ENCODE peak calls at places on chromosomes 2 and 18, in eight cellular contexts. X, N, M, E, T, O, K and C are unnamed samples.

GRCh38 chr18:41513438-41513837 is 441.6 kb upstream of the PIK3C3 start:
- DNase-seq in M (no peak), O (no peak), E (no peak), K (no peak), T (no peak), X (no peak), N (no peak), C (no peak)

GRCh38 chr2:215514516-215514915 is 78.6 kb upstream of the FN1 start:
- DNase-seq in N (no peak), T (no peak), K (no peak), E (no peak), M (no peak), O (no peak), X (no peak), C (no peak)

GRCh38 chr2:100262555-100263320 is 59.6 kb downstream of the LONRF2 start:
- DNase-seq in K (peak; percentile 64), O (peak; percentile 56), X (peak; percentile 21), T (peak; percentile 68), E (peak; percentile 7), N (peak; percentile 77), M (peak; percentile 64), C (peak; percentile 32)

GRCh38 chr2:77839102-77839501 is 316.9 kb upstream of the LRRTM4 start:
- DNase-seq in N (no peak), O (no peak), T (no peak), E (no peak), X (no peak), M (no peak), K (no peak), C (no peak)

GRCh38 chr2:68746408-68746807 is 11.8 kb downstream of the ARHGAP25 start:
- DNase-seq in E (no peak), X (no peak), O (no peak), T (no peak), M (no peak), N (no peak), K (no peak), C (no peak)

GRCh38 chr2:189648846-189649529 is 12.3 kb upstream of the ASNSD1 start:
- DNase-seq in X (no peak), M (no peak), E (no peak), K (no peak), N (no peak), O (no peak), T (no peak), C (no peak)

GRCh38 chr2:133525090-133525489 is 43.2 kb downstream of the NCKAP5 start:
- DNase-seq in N (no peak), X (no peak), O (no peak), K (no peak), E (no peak), M (no peak), T (no peak), C (no peak)

GRCh38 chr2:25594991-25595390 is 78.4 kb downstream of the DTNB start:
- DNase-seq in K (no peak), T (no peak), X (no peak), M (no peak), N (no peak), E (no peak), O (no peak), C (no peak)